ENCODE peak calls at places on chromosomes 16 and 17, in four cellular contexts. T is HepG2, P is HCT116, M is SK-N-SH. U is an unnamed sample.

GRCh38 chr16:49588061-49588460 is 214.5 kb downstream of the C16orf78 start:
- DNase-seq in T (no peak), P (no peak), M (no peak), U (no peak)

GRCh38 chr17:39591958-39592954 is 15.5 kb downstream of the NEUROD2 start:
- DNase-seq in T (peak), P (peak), M (peak), U (peak)

GRCh38 chr16:57084996-57085395 is 7.4 kb upstream of the CPNE2 start:
- DNase-seq in T (no peak), P (no peak), M (no peak), U (no peak)

GRCh38 chr16:18841833-18842525 is 40.6 kb upstream of the ARL6IP1 start:
- DNase-seq in T (no peak), P (no peak), M (no peak), U (no peak)

GRCh38 chr17:31534223-31534888 is 142.9 kb downstream of the RAB11FIP4 start:
- DNase-seq in T (no peak), P (no peak), M (no peak), U (no peak)

GRCh38 chr16:85995591-85996461 is 96.9 kb downstream of the IRF8 start:
- DNase-seq in T (no peak), P (no peak), M (no peak), U (no peak)

GRCh38 chr16:85982563-85982939 is 83.6 kb downstream of the IRF8 start:
- DNase-seq in T (no peak), P (no peak), M (no peak), U (no peak)

GRCh38 chr17:70121136-70121535 is 46.1 kb downstream of the KCNJ16 start:
- DNase-seq in T (no peak), P (no peak), M (no peak), U (no peak)

GRCh38 chr17:47281246-47281645 is 27.6 kb downstream of the ITGB3 start:
- DNase-seq in T (no peak), P (no peak), M (no peak), U (no peak)

GRCh38 chr17:55210292-55210691 is 54.5 kb upstream of the HLF start:
- DNase-seq in T (no peak), P (no peak), M (peak), U (no peak)

GRCh38 chr17:18949566-18949965 is 2.4 kb upstream of the SLC5A10 start:
- DNase-seq in T (no peak), P (no peak), M (no peak), U (no peak)

GRCh38 chr16:50323335-50324011 is 45.3 kb downstream of the BRD7 start:
- DNase-seq in T (peak), P (peak), M (peak), U (peak)

GRCh38 chr16:82630688-82631087 is 3.9 kb downstream of the CDH13 start:
- DNase-seq in T (no peak), P (no peak), M (no peak), U (no peak)

GRCh38 chr17:41518789-41519449 is at the start of gene KRT15:
- DNase-seq in T (no peak), P (no peak), M (no peak), U (no peak)

GRCh38 chr17:992933-993332 is 4.0 kb upstream of the TIMM22 start:
- DNase-seq in T (no peak), P (no peak), M (no peak), U (no peak)

GRCh38 chr17:80053102-80053501 is 16.7 kb downstream of the CCDC40 start:
- DNase-seq in T (no peak), P (no peak), M (peak), U (no peak)

GRCh38 chr17:16379654-16380053 is 1.2 kb upstream of the UBB start:
- DNase-seq in T (peak), P (no peak), M (no peak), U (no peak)

GRCh38 chr16:23903001-23903414 is 67.2 kb downstream of the PRKCB start:
- DNase-seq in T (no peak), P (no peak), M (no peak), U (peak)

GRCh38 chr17:337866-338265 is 14.7 kb downstream of the RPH3AL start:
- DNase-seq in T (no peak), P (no peak), M (no peak), U (no peak)

GRCh38 chr17:57956311-57957119 is 1.3 kb upstream of the CUEDC1 start:
- DNase-seq in T (no peak), P (no peak), M (peak), U (no peak)

GRCh38 chr16:63581560-63581959 is 1540.3 kb downstream of the CDH11 start:
- DNase-seq in T (no peak), P (no peak), M (no peak), U (no peak)

GRCh38 chr17:50337956-50338355 is 8.0 kb upstream of the XYLT2 start:
- DNase-seq in T (no peak), P (no peak), M (no peak), U (peak)

GRCh38 chr17:8803531-8804416 is 4.6 kb upstream of the MFSD6L start:
- DNase-seq in T (peak), P (no peak), M (no peak), U (no peak)

GRCh38 chr16:995087-995486 is 13.5 kb downstream of the SOX8 start:
- DNase-seq in T (no peak), P (no peak), M (no peak), U (no peak)

GRCh38 chr16:47976609-47977180 is 179.1 kb downstream of the ABCC12 start:
- DNase-seq in T (no peak), P (no peak), M (no peak), U (no peak)

GRCh38 chr17:15232517-15232915 is 32.6 kb downstream of the PMP22 start:
- DNase-seq in T (no peak), P (no peak), M (no peak), U (peak)

GRCh38 chr17:7572588-7573323 is 6.7 kb upstream of the CD68 start:
- DNase-seq in T (peak), P (peak), M (peak), U (peak)

GRCh38 chr16:56600398-56600999 is 7.9 kb upstream of the MT2A start:
- DNase-seq in T (peak), P (peak), M (peak), U (peak)

GRCh38 chr16:30382398-30383015 is at the start of gene SEPTIN1:
- DNase-seq in T (no peak), P (no peak), M (no peak), U (no peak)
- TF ChIP-seq ELF1 in T (no peak), P (no peak), M (no peak), U (no peak)

DNA sequence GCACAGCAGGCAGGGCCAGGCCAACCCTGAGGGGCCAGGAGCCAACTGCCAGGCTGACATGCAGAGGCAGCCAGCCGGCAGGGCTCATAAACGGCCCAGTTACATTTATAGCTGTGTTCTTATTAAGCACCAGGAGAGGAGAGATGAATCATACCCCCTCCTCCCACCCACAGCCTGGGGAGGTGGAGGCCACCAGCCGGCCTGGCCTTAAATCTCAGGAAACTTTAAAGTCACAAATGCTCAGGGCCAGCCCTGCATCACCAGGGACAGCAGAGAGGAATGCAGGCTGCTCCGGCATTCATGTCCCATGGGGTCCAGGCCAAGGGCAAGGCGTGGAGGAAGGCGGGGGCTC is 177.3 kb downstream of the TMEM132E start:
- DNase-seq in T (no peak), P (no peak), M (no peak), U (no peak)
- TF ChIP-seq ELF1 in T (no peak), P (no peak), M (no peak), U (no peak)

GRCh38 chr16:9499921-9500593 is 408.6 kb downstream of the HAPSTR1 start:
- DNase-seq in T (no peak), P (no peak), M (no peak), U (no peak)
- TF ChIP-seq ELF1 in T (no peak), P (no peak), M (no peak), U (no peak)

DNA sequence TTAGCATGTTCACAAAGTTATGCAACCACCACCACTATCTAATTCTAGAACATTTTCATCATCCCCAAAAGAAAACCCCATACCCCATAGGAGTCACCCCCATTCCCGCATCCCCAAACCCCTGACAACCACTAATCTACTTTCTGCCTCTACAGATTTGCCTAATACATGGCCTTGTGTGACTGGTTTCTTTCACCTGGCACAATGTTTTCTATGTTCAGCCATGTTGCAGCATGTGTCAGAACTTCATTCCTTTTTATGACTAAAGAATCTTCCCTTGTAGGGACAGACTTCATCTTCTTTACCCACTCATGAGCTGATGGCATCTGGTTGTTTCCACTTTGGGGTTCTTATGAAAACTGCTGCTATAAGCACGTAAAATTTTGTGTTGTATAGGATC is 34.6 kb downstream of the CYTH1 start:
- DNase-seq in T (no peak), P (no peak), M (no peak), U (no peak)
- TF ChIP-seq ELF1 in T (no peak), P (no peak), M (no peak), U (no peak)

U was measured in K562.